ENCODE peak calls at places on chromosome 14, in four cellular contexts. M is HEK293T, Y is germinal center, J is SIG-M5. H is an unnamed sample.

GRCh38 chr14:64943981-64944520 is 1.5 kb upstream of the GPX2 start:
- DNase-seq in J (no peak), Y (no peak), M (no peak), H (no peak)

GRCh38 chr14:92415969-92416368 is 93.0 kb downstream of the SLC24A4 start:
- DNase-seq in Y (no peak), J (no peak), M (no peak), H (no peak)

GRCh38 chr14:105150368-105151111 is 18.0 kb downstream of the JAG2 start:
- DNase-seq in Y (no peak), J (no peak), M (no peak), H (no peak)

GRCh38 chr14:65168840-65169239 is 66.5 kb upstream of the MAX start:
- DNase-seq in M (no peak), J (no peak), Y (no peak), H (no peak)

GRCh38 chr14:105485720-105486332 is 860 bp upstream of the CRIP1 start:
- DNase-seq in Y (no peak), J (no peak), M (peak; percentile 46), H (peak; percentile 71)

GRCh38 chr14:77409131-77409533 is 14.2 kb downstream of the NOXRED1 start:
- DNase-seq in Y (no peak), M (no peak), J (no peak), H (peak; percentile 65)

GRCh38 chr14:100293497-100294212 is 12.6 kb downstream of the SLC25A29 start:
- DNase-seq in Y (no peak), M (no peak), J (no peak), H (no peak)

GRCh38 chr14:53634793-53635192 is 321.8 kb downstream of the BMP4 start:
- DNase-seq in Y (no peak), M (no peak), J (no peak), H (no peak)

GRCh38 chr14:104394606-104394910 is 185.0 kb upstream of the C14orf180 start:
- DNase-seq in Y (peak; percentile 54), M (no peak), J (no peak), H (no peak)

GRCh38 chr14:37595809-37596595 is 573 bp downstream of the TTC6 start:
- DNase-seq in Y (peak; percentile 18), M (peak; percentile 36), J (peak; percentile 45), H (no peak)

H was measured in cardiac muscle cell.